ENCODE peak calls at places on chromosome 20, in six cellular contexts. W is cardiac muscle cell, S is AG10803, Q is epithelial cell of esophagus, N is psoas muscle, P is HL-60. G is an unnamed sample.

GRCh38 chr20:63947638-63948456 is 8.4 kb downstream of the UCKL1 start:
- DNase-seq in Q (no peak), S (no peak), W (no peak), P (no peak), N (no peak), G (no peak)

GRCh38 chr20:15967334-15967733 is 605.9 kb downstream of the KIF16B start:
- DNase-seq in P (no peak), N (no peak), W (no peak), S (no peak), Q (no peak), G (no peak)

GRCh38 chr20:50193169-50193850 is 2.7 kb downstream of the CEBPB start:
- DNase-seq in S (peak), Q (no peak), N (peak), P (no peak), W (no peak), G (peak)

GRCh38 chr20:11204926-11205768 is 531.3 kb upstream of the JAG1 start:
- DNase-seq in P (peak), Q (peak), N (peak), S (peak), W (peak), G (no peak)

GRCh38 chr20:14583413-14583812 is 246.0 kb upstream of the FLRT3 start:
- DNase-seq in S (no peak), W (no peak), P (no peak), N (no peak), Q (peak), G (no peak)

GRCh38 chr20:32439132-32439829 is 81.2 kb downstream of the ASXL1 start:
- DNase-seq in W (no peak), S (peak), Q (no peak), P (no peak), N (no peak), G (no peak)

GRCh38 chr20:57711311-57711712 is 1.5 kb upstream of the PMEPA1 start:
- DNase-seq in Q (peak), S (no peak), N (no peak), W (no peak), P (no peak), G (no peak)

GRCh38 chr20:3398681-3399252 is 8.7 kb downstream of the DNAAF9 start:
- DNase-seq in N (no peak), Q (no peak), W (no peak), S (peak), P (no peak), G (no peak)

GRCh38 chr20:62770916-62771315 is 25.4 kb upstream of the MRGBP start:
- DNase-seq in Q (no peak), P (no peak), N (peak), S (no peak), W (no peak), G (no peak)

GRCh38 chr20:8335796-8336195 is 203.7 kb downstream of the PLCB1 start:
- DNase-seq in Q (no peak), N (no peak), P (no peak), W (no peak), S (no peak), G (no peak)

GRCh38 chr20:53081916-53082863 is 110.0 kb downstream of the TSHZ2 start:
- DNase-seq in N (no peak), W (no peak), P (no peak), Q (peak), S (no peak), G (no peak)

GRCh38 chr20:8862092-8862491 is 206.8 kb upstream of the PLCB4 start:
- DNase-seq in W (no peak), P (no peak), Q (no peak), S (no peak), N (no peak), G (no peak)

GRCh38 chr20:12171927-12172581 is 254.4 kb downstream of the BTBD3 start:
- DNase-seq in Q (no peak), P (no peak), S (peak), N (no peak), W (peak), G (no peak)

GRCh38 chr20:34143951-34144350 is 31.9 kb upstream of the EIF2S2 start:
- DNase-seq in N (no peak), Q (no peak), W (no peak), S (peak), P (no peak), G (no peak)

GRCh38 chr20:41299899-41300298 is 17.6 kb downstream of the ZHX3 start:
- DNase-seq in S (peak), P (no peak), W (no peak), N (no peak), Q (no peak), G (no peak)

GRCh38 chr20:59515013-59515905 is 89.1 kb upstream of the PHACTR3 start:
- DNase-seq in N (peak), P (peak), Q (peak), W (peak), S (peak), G (no peak)

GRCh38 chr20:18907353-18907752 is 93.8 kb downstream of the SCP2D1 start:
- DNase-seq in Q (no peak), S (no peak), W (no peak), P (no peak), N (no peak), G (no peak)

DNA sequence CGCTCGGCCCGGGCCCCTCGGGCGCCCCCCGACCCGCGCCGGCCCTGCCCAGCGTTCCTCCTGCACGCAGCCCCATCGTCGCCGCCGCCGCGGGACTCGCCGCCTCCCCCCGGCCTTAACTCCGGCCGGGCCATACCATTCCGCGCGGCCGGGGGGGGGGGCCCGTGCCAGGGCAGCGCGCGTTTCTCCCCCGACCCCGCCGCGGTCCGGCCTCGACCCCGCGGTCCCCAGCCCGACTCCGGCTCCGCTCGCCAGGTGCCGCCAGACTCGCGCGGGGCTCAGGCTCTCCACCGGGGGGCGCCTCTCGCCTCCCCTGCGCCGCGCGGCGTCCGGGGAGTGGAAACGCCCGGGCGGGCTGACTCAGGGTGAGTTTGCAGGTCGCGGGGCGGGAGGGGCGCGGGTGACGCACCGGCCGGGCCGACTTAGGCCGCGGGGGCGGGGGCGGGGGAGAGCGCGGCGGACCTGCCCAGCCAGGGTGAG is at the start of gene SRXN1:
- DNase-seq in P (peak), N (peak), W (peak), Q (peak), S (peak), G (peak)
- TF ChIP-seq CTCF in P (peak), N (peak), W (peak), Q (peak), S (peak), G (peak)

GRCh38 chr20:38227578-38228360 is 32.8 kb downstream of the KIAA1755 start:
- DNase-seq in Q (no peak), S (no peak), P (no peak), N (no peak), W (no peak), G (no peak)
- TF ChIP-seq CTCF in Q (no peak), S (no peak), P (no peak), N (no peak), W (no peak), G (no peak)

DNA sequence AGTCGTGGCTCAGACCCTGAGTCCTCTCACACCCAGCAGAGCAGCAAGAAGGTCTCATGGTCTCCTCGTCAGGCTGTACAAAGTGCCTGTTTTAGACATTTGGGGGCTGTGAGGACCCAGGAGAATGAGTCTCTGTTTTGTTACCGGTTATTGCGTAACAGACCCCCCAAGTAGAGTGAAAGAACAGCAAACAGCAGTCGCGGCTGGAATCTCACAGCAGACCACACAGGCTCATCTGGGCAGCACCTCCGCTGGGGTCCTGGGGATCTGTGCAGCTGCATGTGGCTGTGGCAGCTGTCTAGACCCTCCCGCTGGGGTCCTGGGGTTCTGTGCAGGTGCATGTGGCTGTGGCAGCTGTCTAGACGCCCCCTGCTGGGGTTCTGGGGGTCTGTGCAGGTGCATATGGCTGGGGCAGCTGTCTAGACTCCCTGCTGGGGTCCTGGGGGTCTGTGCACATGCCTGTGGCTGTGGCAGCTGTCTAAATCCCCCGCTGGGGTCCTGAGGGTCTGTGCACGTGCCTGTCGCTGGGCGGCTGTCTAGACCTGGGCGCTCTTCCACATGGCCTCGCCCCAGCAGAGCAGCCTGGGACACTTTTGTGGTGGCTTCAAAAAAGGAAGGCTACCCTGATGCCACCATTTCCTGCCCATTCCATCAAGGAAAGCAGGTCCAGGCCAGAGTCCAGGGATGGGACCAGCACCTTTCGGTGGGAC is 24.7 kb downstream of the ENTPD6 start:
- DNase-seq in N (no peak), P (no peak), S (no peak), Q (no peak), W (peak), G (no peak)
- TF ChIP-seq CTCF in N (no peak), P (no peak), S (peak), Q (no peak), W (peak), G (no peak)

GRCh38 chr20:61065853-61066252 is 186.2 kb upstream of the CDH4 start:
- DNase-seq in W (no peak), N (no peak), P (no peak), S (no peak), Q (no peak), G (no peak)

GRCh38 chr20:61061981-61062380 is 190.1 kb upstream of the CDH4 start:
- DNase-seq in S (no peak), P (no peak), Q (no peak), N (no peak), W (no peak), G (no peak)

GRCh38 chr20:61066541-61066940 is 185.5 kb upstream of the CDH4 start:
- DNase-seq in P (no peak), Q (no peak), W (no peak), S (no peak), N (no peak), G (no peak)

DNA sequence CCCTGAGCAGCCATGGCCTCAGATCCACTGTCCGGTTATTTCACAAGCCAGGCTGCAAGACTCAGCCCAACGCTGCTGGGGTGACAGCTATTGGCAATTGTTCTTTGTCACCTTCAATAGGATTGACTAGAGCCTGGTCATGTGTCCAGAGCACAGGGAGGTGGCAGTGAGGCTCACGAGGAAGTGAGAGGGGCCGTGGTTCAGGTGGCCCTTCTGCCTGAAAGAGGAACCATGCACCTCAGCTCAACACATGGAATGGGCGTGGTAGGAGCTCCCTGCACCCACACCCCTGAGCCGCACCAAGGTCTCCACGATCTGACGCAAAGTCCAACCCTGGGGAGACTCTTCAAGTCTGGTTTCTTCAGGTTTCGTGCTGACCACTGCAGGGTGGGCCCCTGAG is 184.8 kb upstream of the CDH4 start:
- DNase-seq in N (no peak), P (no peak), Q (no peak), S (no peak), W (no peak), G (no peak)
- TF ChIP-seq CTCF in N (no peak), P (no peak), Q (no peak), S (no peak), W (no peak), G (no peak)

DNA sequence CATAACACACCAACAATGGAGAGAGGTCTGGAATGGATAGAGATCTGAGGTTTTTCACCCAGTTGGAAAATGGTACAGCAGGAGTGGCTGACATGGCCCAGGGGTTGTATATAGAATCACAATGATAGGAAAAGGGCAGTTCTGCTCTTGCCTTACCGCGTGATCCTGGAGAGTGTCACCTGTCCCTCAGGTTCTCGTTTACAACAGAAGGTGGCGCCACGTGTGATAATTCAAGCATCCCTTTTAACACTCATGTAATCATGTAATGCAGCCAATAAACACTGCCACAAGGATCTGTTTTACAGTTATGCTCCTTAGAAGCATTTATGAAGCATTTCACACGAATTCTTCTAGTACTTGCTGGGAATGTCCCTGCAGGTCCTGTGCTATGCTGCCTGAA is 12.9 kb upstream of the WFDC2 start:
- DNase-seq in W (peak), N (no peak), P (peak), Q (peak), S (no peak), G (no peak)
- TF ChIP-seq CTCF in W (peak), N (peak), P (peak), Q (peak), S (peak), G (no peak)

G was measured in CD14-positive monocyte.